ENCODE peak calls at places on chromosome 22, in eight cellular contexts. P, L, B, Q, A, Z, S and V are unnamed samples. For H3K36me3, the result is how much of the 10 kb centered on the place peaks cover.

GRCh38 chr22:39739338-39740027 is 154.1 kb downstream of the ENTHD1 start:
- DNase-seq in P (no peak), L (no peak), B (peak), Q (no peak), A (no peak), Z (no peak), S (no peak), V (no peak)

GRCh38 chr22:17359501-17359900 is 9.8 kb upstream of the CECR2 start:
- DNase-seq in P (no peak), L (no peak), B (no peak), Q (no peak), A (no peak), Z (no peak), S (no peak), V (no peak)

GRCh38 chr22:22710719-22711531 is 66.5 kb downstream of the GGTLC2 start:
- DNase-seq in P (peak), L (peak), B (peak), Q (peak), A (peak), Z (peak), S (no peak), V (peak)

GRCh38 chr22:34225278-34225677 is 305.0 kb upstream of the LARGE1 start:
- DNase-seq in P (no peak), L (no peak), B (no peak), Q (no peak), A (no peak), Z (no peak), S (no peak), V (no peak)

GRCh38 chr22:38257650-38258246 is 15.1 kb downstream of the TMEM184B start:
- DNase-seq in P (no peak), L (no peak), B (no peak), Q (peak), A (no peak), Z (no peak), S (no peak), V (no peak)

GRCh38 chr22:28911777-28912669 is 28.7 kb downstream of the ZNRF3 start:
- DNase-seq in P (no peak), L (no peak), B (peak), Q (no peak), A (no peak), Z (no peak), S (no peak), V (no peak)

GRCh38 chr22:17314472-17314871 is 54.8 kb upstream of the CECR2 start:
- DNase-seq in P (no peak), L (no peak), B (no peak), Q (no peak), A (no peak), Z (no peak), S (no peak), V (no peak)

GRCh38 chr22:24727218-24727851 is 47.2 kb downstream of the PIWIL3 start:
- DNase-seq in P (peak), L (no peak), B (peak), Q (no peak), A (peak), Z (no peak), S (no peak), V (no peak)

GRCh38 chr22:49954991-49955580 is 5.5 kb upstream of the PIM3 start:
- DNase-seq in P (no peak), L (no peak), B (no peak), Q (no peak), A (no peak), Z (peak), S (no peak), V (peak)

GRCh38 chr22:19873138-19873959 is 18.7 kb upstream of the GNB1L start:
- DNase-seq in P (no peak), L (peak), B (no peak), Q (peak), A (no peak), Z (peak), S (no peak), V (peak)

GRCh38 chr22:29054251-29054767 is 7.3 kb downstream of the C22orf31 start:
- DNase-seq in P (no peak), L (no peak), B (no peak), Q (no peak), A (no peak), Z (peak), S (no peak), V (no peak)

GRCh38 chr22:50683994-50684371 is 11.4 kb downstream of the SHANK3 start:
- DNase-seq in P (peak), L (no peak), B (no peak), Q (no peak), A (no peak), Z (no peak), S (no peak), V (peak)

GRCh38 chr22:28950567-28951411 is 67.4 kb downstream of the ZNRF3 start:
- DNase-seq in P (no peak), L (no peak), B (no peak), Q (no peak), A (no peak), Z (no peak), S (no peak), V (no peak)

GRCh38 chr22:19442166-19442565 is 5.3 kb downstream of the C22orf39 start:
- DNase-seq in P (no peak), L (no peak), B (no peak), Q (no peak), A (no peak), Z (no peak), S (no peak), V (no peak)

GRCh38 chr22:20304646-20305045 is 15.2 kb downstream of the DGCR6L start:
- DNase-seq in P (no peak), L (no peak), B (no peak), Q (no peak), A (no peak), Z (peak), S (no peak), V (no peak)

GRCh38 chr22:30038219-30038618 is 42.0 kb upstream of the HORMAD2 start:
- DNase-seq in P (no peak), L (no peak), B (peak), Q (no peak), A (peak), Z (no peak), S (no peak), V (no peak)

GRCh38 chr22:19407649-19408606 is 23.6 kb downstream of the HIRA start:
- DNase-seq in P (peak), L (no peak), B (peak), Q (no peak), A (no peak), Z (no peak), S (no peak), V (no peak)

GRCh38 chr22:23822101-23822671 is 16.6 kb downstream of the DERL3 start:
- DNase-seq in P (no peak), L (no peak), B (no peak), Q (no peak), A (no peak), Z (peak), S (no peak), V (peak)

GRCh38 chr22:33639588-33640254 is 280.6 kb downstream of the LARGE1 start:
- DNase-seq in P (no peak), L (no peak), B (no peak), Q (no peak), A (no peak), Z (no peak), S (no peak), V (no peak)

GRCh38 chr22:43481528-43482309 is 69.9 kb downstream of the MPPED1 start:
- DNase-seq in P (no peak), L (no peak), B (no peak), Q (no peak), A (no peak), Z (no peak), S (no peak), V (peak)
- H3K4me3 ChIP-seq in P (no peak), L (no peak), B (no peak), Q (no peak), A (no peak), Z (no peak), S (no peak), V (peak)

GRCh38 chr22:25900880-25901279 is 158.9 kb downstream of the MYO18B start:
- DNase-seq in P (no peak), L (no peak), B (no peak), Q (no peak), A (no peak), Z (no peak), S (no peak), V (no peak)
- H3K36me3 ChIP-seq in P (under half), L (under half), B (under half), Q (under half), A (under half), Z (under half), S (under half), V (under half)

DNA sequence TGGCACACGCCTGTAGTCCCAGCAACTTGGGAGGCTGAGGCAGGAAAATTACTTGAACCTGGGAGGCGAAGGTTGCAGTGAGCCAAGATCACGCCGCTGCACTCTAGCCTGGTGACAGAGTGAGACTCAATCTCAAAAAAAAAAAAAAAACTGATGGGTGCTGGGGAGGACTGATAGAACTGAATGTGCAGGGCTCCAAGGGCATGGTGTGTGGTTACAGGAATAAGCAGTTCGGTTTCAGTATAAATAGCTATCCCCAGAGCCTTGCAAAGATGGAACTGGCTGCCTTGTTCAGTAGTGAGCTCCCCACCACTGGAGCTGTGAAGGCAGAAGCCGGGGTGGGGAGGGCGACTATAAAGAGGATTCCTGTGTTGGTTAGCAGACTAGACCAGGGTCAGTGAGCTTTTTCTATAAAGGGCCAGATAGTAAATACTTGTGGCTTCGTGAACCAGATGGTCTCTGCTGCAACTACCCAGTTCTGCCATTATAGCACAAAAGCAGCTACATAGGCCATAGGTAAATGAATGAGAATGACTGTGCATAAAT is 5.9 kb downstream of the TOM1 start:
- DNase-seq in P (no peak), L (no peak), B (no peak), Q (no peak), A (no peak), Z (no peak), S (no peak), V (peak)
- TF ChIP-seq POLR2A in P (no peak), L (no peak), B (no peak), Q (no peak), A (no peak), Z (no peak), S (no peak), V (no peak)

GRCh38 chr22:46871826-46872225 is 109.4 kb downstream of the TBC1D22A start:
- DNase-seq in P (no peak), L (no peak), B (no peak), Q (no peak), A (no peak), Z (no peak), S (no peak), V (no peak)
- H3K4me3 ChIP-seq in P (no peak), L (no peak), B (no peak), Q (no peak), A (no peak), Z (no peak), S (no peak), V (no peak)

GRCh38 chr22:36865346-36865745 is 4.5 kb downstream of the NCF4 start:
- DNase-seq in P (no peak), L (no peak), B (no peak), Q (no peak), A (no peak), Z (no peak), S (no peak), V (no peak)

GRCh38 chr22:36870250-36870649 is 9.4 kb downstream of the NCF4 start:
- DNase-seq in P (no peak), L (no peak), B (no peak), Q (no peak), A (no peak), Z (no peak), S (no peak), V (no peak)

GRCh38 chr22:36867695-36868094 is 6.9 kb downstream of the NCF4 start:
- DNase-seq in P (no peak), L (no peak), B (no peak), Q (no peak), A (no peak), Z (no peak), S (no peak), V (no peak)

GRCh38 chr22:36871669-36872081 is 10.9 kb downstream of the NCF4 start:
- DNase-seq in P (no peak), L (no peak), B (no peak), Q (no peak), A (no peak), Z (no peak), S (no peak), V (no peak)

GRCh38 chr22:36868546-36868945 is 7.7 kb downstream of the NCF4 start:
- DNase-seq in P (no peak), L (no peak), B (no peak), Q (no peak), A (no peak), Z (no peak), S (no peak), V (no peak)
- H3K36me3 ChIP-seq in P (under half), L (under half), B (under half), Q (under half), A (under half), Z (under half), S (under half), V (half or more)

DNA sequence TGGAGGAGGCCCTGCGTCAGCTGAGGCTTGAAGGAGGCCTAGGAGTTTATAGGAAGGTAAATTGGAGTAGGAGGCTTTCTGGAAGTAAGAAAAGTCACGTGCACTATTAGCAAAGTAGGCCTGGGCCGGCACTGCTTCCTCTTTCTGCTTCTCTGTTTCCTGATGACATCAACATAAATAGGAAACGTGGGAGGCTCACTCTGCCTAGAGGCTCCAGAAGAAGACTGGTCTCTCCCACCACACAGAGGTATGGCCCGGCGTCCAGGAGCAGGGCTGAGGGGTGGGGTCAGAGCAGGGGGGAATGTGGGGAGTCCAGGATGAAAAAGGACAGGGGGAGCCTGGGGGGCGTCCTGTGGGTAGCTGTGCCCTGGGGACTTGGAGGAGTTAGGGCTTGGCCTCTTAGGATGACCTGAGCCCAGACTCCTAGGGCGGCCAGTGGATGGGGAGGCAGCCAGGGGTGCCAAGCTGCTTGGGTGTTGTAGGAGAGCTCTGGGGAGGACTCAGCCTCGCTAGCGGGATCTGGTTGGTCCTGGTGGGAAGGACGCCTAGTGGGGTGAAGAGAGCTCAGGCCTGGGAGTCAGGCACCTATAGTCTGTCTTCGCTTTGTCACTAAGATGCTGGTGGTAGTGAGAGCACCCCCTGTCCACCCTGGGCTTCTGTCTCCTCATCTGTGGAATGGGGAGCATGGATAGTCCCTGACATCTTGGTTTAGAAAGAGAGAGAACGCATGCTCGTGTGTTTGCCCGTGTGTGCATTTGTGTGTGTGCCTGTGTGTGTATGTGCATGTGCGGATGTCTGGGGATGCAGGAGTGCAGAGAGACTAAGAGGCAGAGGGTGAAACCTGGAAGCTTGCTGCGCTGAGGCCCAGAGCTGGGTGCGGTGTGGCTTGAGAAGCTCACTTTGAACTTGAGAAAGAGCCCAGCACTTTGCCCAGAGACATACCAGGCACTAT is at the start of gene CSF2RB:
- DNase-seq in P (peak), L (no peak), B (no peak), Q (peak), A (peak), Z (no peak), S (no peak), V (peak)
- TF ChIP-seq POLR2A in P (no peak), L (no peak), B (no peak), Q (peak), A (peak), Z (no peak), S (no peak), V (no peak)

GRCh38 chr22:35531202-35531601 is 9.4 kb upstream of the RASD2 start:
- DNase-seq in P (no peak), L (no peak), B (no peak), Q (no peak), A (no peak), Z (no peak), S (no peak), V (no peak)

GRCh38 chr22:35531695-35532094 is 8.9 kb upstream of the RASD2 start:
- DNase-seq in P (no peak), L (no peak), B (no peak), Q (no peak), A (no peak), Z (no peak), S (no peak), V (no peak)

GRCh38 chr22:35526333-35526979 is 14.2 kb upstream of the RASD2 start:
- DNase-seq in P (no peak), L (no peak), B (no peak), Q (no peak), A (no peak), Z (no peak), S (no peak), V (no peak)

GRCh38 chr22:35530700-35531099 is 9.9 kb upstream of the RASD2 start:
- DNase-seq in P (no peak), L (no peak), B (no peak), Q (no peak), A (no peak), Z (no peak), S (no peak), V (no peak)

DNA sequence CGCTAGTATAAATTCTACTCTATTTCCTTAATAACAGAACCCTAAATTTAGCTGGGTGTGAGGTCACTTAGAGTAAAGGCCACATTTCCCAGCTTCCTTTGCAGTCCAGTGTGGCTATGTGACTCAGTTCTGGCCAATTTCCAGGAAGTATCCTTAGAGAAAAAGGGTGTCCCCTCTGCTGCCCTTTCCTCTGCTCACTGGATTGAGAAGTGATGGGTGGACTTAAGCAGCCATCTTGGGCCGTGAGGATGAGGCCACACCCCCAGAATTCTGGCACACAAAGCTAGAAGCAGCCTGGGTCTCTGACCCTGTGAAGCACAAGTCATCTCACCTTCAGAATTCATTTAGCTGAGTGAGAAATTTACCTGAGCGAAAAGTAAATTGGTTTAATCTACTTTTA is 11.7 kb upstream of the RASD2 start:
- DNase-seq in P (no peak), L (no peak), B (no peak), Q (no peak), A (no peak), Z (no peak), S (no peak), V (no peak)
- H3K4me3 ChIP-seq in P (no peak), L (no peak), B (no peak), Q (no peak), A (no peak), Z (no peak), S (no peak), V (no peak)

GRCh38 chr22:41893591-41894375 is 21.1 kb downstream of the SHISA8 start:
- DNase-seq in P (peak), L (no peak), B (no peak), Q (no peak), A (no peak), Z (no peak), S (no peak), V (no peak)
- H3K36me3 ChIP-seq in P (half or more), L (under half), B (under half), Q (under half), A (under half), Z (under half), S (half or more), V (under half)